ENCODE peak calls at places on chromosomes 6 and 20, in six cellular contexts. S is A549, Y is IMR-90, J is HepG2, U is K562, M is GM12878. V is an unnamed sample.
A peak's percentile ranks its signal among the peaks of the same experiment; 100 is the strongest.

GRCh38 chr6:156557269-156557885 is 219.8 kb upstream of the ARID1B start:
- DNase-seq in M (no peak), Y (peak; percentile 28), U (peak; percentile 44), S (peak; percentile 29), J (peak; percentile 26), V (peak; percentile 92)

GRCh38 chr20:50470249-50470858 is 39.8 kb upstream of the PTPN1 start:
- DNase-seq in M (no peak), U (no peak), Y (no peak), J (no peak), S (no peak), V (no peak)

GRCh38 chr6:51430610-51431009 is 611.9 kb downstream of the TFAP2B start:
- DNase-seq in S (no peak), Y (no peak), J (no peak), M (no peak), U (no peak), V (no peak)

GRCh38 chr6:44630125-44631028 is 242.9 kb downstream of the CDC5L start:
- DNase-seq in M (no peak), S (peak; percentile 42), U (peak; percentile 81), J (peak; percentile 30), Y (peak; percentile 51), V (peak; percentile 83)

GRCh38 chr6:158316022-158316421 is 3.8 kb downstream of the TULP4 start:
- DNase-seq in S (no peak), Y (peak; percentile 39), U (no peak), M (no peak), J (no peak), V (no peak)

GRCh38 chr6:40550096-40550731 is 37.0 kb downstream of the LRFN2 start:
- DNase-seq in Y (peak; percentile 59), U (peak; percentile 56), J (peak; percentile 54), M (no peak), S (peak; percentile 53), V (peak; percentile 54)

GRCh38 chr20:6704132-6704861 is 63.2 kb upstream of the BMP2 start:
- DNase-seq in Y (peak; percentile 75), S (peak; percentile 67), U (no peak), M (no peak), J (peak; percentile 85), V (no peak)

GRCh38 chr20:38873050-38873581 is 53.1 kb upstream of the FAM83D start:
- DNase-seq in S (no peak), M (peak; percentile 91), U (no peak), J (no peak), Y (no peak), V (no peak)

GRCh38 chr6:154229796-154230195 is 126.8 kb downstream of the IPCEF1 start:
- DNase-seq in U (no peak), J (no peak), Y (no peak), S (no peak), M (no peak), V (no peak)

GRCh38 chr6:40545954-40546353 is 41.2 kb downstream of the LRFN2 start:
- DNase-seq in S (no peak), M (no peak), U (no peak), J (no peak), Y (no peak), V (no peak)

GRCh38 chr6:25714765-25715164 is 39.8 kb upstream of the SLC17A4 start:
- DNase-seq in M (no peak), U (no peak), J (no peak), Y (no peak), S (no peak), V (no peak)

GRCh38 chr6:107444277-107444676 is 15.1 kb downstream of the PDSS2 start:
- DNase-seq in S (no peak), M (no peak), Y (peak; percentile 15), J (no peak), U (no peak), V (no peak)

GRCh38 chr20:3889489-3890409 is 562 bp downstream of the PANK2 start:
- DNase-seq in S (peak; percentile 37), U (peak; percentile 65), J (peak; percentile 33), M (no peak), Y (no peak), V (no peak)

GRCh38 chr6:92779758-92780157 is 639.6 kb downstream of the EPHA7 start:
- DNase-seq in S (no peak), Y (peak; percentile 63), U (no peak), M (no peak), J (no peak), V (no peak)

GRCh38 chr6:164252952-164253351 is 838.4 kb downstream of the QKI start:
- DNase-seq in U (no peak), J (no peak), M (no peak), S (no peak), Y (no peak), V (no peak)

GRCh38 chr6:155493026-155493693 is 37.5 kb upstream of the NOX3 start:
- DNase-seq in U (no peak), S (no peak), J (no peak), M (no peak), Y (no peak), V (no peak)

GRCh38 chr6:57432919-57433684 is 115.7 kb downstream of the PRIM2 start:
- DNase-seq in J (no peak), S (no peak), Y (no peak), M (peak; percentile 32), U (no peak), V (no peak)

GRCh38 chr20:8749101-8749500 is 319.8 kb upstream of the PLCB4 start:
- DNase-seq in U (no peak), M (no peak), J (no peak), Y (peak; percentile 21), S (no peak), V (no peak)

GRCh38 chr20:17967595-17968365 is 814 bp downstream of the SNX5 start:
- DNase-seq in Y (peak; percentile 63), U (peak; percentile 22), S (no peak), M (no peak), J (no peak), V (no peak)

GRCh38 chr6:69729870-69730449 is 66.8 kb downstream of the LMBRD1 start:
- DNase-seq in S (no peak), Y (peak; percentile 7), U (no peak), J (no peak), M (no peak), V (no peak)

GRCh38 chr20:51027396-51027795 is 4.5 kb upstream of the KCNG1 start:
- DNase-seq in U (no peak), S (no peak), M (no peak), Y (no peak), J (no peak), V (no peak)

GRCh38 chr6:15517600-15517999 is 145.2 kb downstream of the DTNBP1 start:
- DNase-seq in J (no peak), Y (no peak), U (no peak), M (no peak), S (no peak), V (no peak)

GRCh38 chr6:71531841-71532240 is 243.2 kb downstream of the OGFRL1 start:
- DNase-seq in J (no peak), Y (no peak), M (no peak), U (no peak), S (no peak), V (no peak)

GRCh38 chr6:71537717-71538116 is 249.1 kb downstream of the OGFRL1 start:
- DNase-seq in M (no peak), Y (peak; percentile 65), S (no peak), U (no peak), J (no peak), V (no peak)

GRCh38 chr6:71534916-71535315 is 246.3 kb downstream of the OGFRL1 start:
- DNase-seq in M (no peak), Y (no peak), U (no peak), S (no peak), J (no peak), V (no peak)

GRCh38 chr6:71531006-71531405 is 242.4 kb downstream of the OGFRL1 start:
- DNase-seq in Y (peak; percentile 33), J (no peak), S (no peak), U (no peak), M (no peak), V (no peak)

GRCh38 chr6:71533939-71534379 is 245.3 kb downstream of the OGFRL1 start:
- DNase-seq in M (no peak), S (peak; percentile 1), J (peak; percentile 2), U (peak; percentile 13), Y (peak; percentile 46), V (no peak)
- TF ChIP-seq BHLHE40 in M (no peak), S (no peak), J (no peak), U (no peak), Y (no peak), V (no peak)

GRCh38 chr6:148140772-148141557 is 201.7 kb upstream of the SASH1 start:
- DNase-seq in Y (no peak), M (no peak), J (peak; percentile 13), S (peak; percentile 76), U (no peak), V (no peak)
- TF ChIP-seq BHLHE40 in Y (no peak), M (no peak), J (no peak), S (no peak), U (no peak), V (no peak)

GRCh38 chr20:62356143-62356947 is 10.8 kb downstream of the LAMA5 start:
- DNase-seq in U (no peak), J (no peak), S (peak; percentile 45), Y (no peak), M (no peak), V (no peak)

GRCh38 chr20:62356948-62357667 is 10.0 kb downstream of the LAMA5 start:
- DNase-seq in U (peak; percentile 90), S (peak; percentile 77), Y (peak; percentile 66), J (no peak), M (no peak), V (no peak)

GRCh38 chr20:62354031-62354808 is 12.9 kb downstream of the LAMA5 start:
- DNase-seq in Y (no peak), U (no peak), M (no peak), J (no peak), S (peak; percentile 59), V (no peak)

GRCh38 chr20:62354811-62355341 is 12.2 kb downstream of the LAMA5 start:
- DNase-seq in M (no peak), J (no peak), S (peak; percentile 49), Y (no peak), U (no peak), V (no peak)

DNA sequence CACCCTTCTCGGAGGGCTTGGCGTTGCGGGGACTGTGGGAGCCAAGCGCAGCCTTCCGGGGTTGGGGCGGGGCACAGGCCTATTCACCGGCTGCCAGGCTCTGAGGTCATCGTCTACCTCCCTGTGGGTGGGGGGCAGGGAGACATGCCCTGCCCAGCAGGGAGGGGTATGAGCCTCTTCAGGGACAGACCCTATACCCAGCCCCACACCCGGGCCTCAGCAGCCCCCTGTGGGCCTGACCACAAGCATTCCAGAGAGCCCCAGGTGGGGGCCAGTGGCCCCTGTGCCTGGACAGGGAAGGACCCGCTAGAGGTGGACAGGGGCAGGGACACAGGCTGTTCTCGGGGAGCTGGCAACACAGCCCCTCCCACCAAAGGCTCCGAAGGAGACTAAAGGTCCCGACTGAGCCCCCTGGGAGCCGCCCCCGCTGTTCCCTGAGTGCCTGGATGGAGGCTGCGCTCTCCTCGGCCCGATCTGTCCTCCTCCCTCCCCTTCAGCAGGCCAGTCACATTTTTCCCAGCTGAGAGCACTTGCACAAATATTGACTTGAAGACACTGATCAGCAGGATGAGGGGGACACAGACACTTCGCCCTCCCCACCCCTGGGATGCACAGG is 11.5 kb downstream of the LAMA5 start:
- DNase-seq in Y (no peak), S (peak; percentile 91), M (no peak), J (peak; percentile 65), U (no peak), V (no peak)
- TF ChIP-seq BHLHE40 in Y (no peak), S (no peak), M (no peak), J (no peak), U (no peak), V (no peak)

DNA sequence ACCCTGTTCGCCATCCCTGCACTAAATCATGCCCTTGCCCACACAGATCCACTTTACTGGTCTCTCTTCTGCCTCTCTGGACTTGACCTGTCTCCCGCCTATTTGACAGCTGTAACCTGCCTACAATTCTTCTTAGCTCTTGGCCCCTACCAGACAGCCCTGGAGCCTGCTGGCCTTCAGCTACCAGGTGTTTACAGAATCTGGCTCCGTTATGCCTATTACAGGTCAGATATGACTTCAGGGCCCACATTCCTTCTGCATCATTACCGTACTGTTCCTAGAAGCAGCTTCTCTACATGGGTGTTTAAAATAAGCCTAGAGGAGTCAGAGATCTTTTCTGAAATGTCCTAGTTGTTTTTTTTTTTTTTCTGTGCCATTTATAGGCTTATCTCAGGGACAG is 45.4 kb upstream of the CCN6 start:
- DNase-seq in Y (peak; percentile 36), U (no peak), J (no peak), M (no peak), S (no peak), V (no peak)
- TF ChIP-seq BHLHE40 in Y (no peak), U (no peak), J (no peak), M (no peak), S (no peak), V (no peak)

V was measured in HEK293T.